ENCODE peak calls at places on chromosomes 1 and 21, in nine cellular contexts. Q is lower lobe of right lung; U is RKO; O is naive thymus-derived CD4-positive, alpha-beta T cell; V is epithelial cell of esophagus; R is fibroblast of mammary gland; W is activated CD4-positive, alpha-beta T cell treated with anti-CD3 and anti-CD28 coated beads, Interleukin-2, amount 50 U/mL, for 1 hour; Z is MM.1S; E is NCI-H1417. K is an unnamed sample.

GRCh38 chr21:29376556-29376955 is 77.8 kb downstream of the BACH1 start:
- DNase-seq in Q (peak; percentile 65), U (peak; percentile 33), O (peak; percentile 10), V (peak; percentile 32), R (peak; percentile 43), W (peak; percentile 38), Z (peak; percentile 35), E (peak; percentile 11), K (peak; percentile 17)

GRCh38 chr1:160780398-160780755 is 15.6 kb upstream of the LY9 start:
- DNase-seq in Q (no peak), U (no peak), O (no peak), V (peak; percentile 40), R (no peak), W (no peak), Z (no peak), E (no peak), K (no peak)

GRCh38 chr1:28190996-28191645 is 14.6 kb upstream of the PTAFR start:
- DNase-seq in Q (no peak), U (no peak), O (no peak), V (no peak), R (no peak), W (no peak), Z (no peak), E (no peak), K (no peak)

GRCh38 chr1:160821627-160822026 is 25.7 kb downstream of the LY9 start:
- DNase-seq in Q (no peak), U (no peak), O (no peak), V (no peak), R (no peak), W (no peak), Z (no peak), E (no peak), K (no peak)

GRCh38 chr1:87869563-87869962 is 540.9 kb downstream of the LMO4 start:
- DNase-seq in Q (no peak), U (peak; percentile 21), O (no peak), V (peak; percentile 95), R (peak; percentile 91), W (no peak), Z (no peak), E (no peak), K (no peak)

GRCh38 chr21:33199516-33200217 is 30.1 kb upstream of the IFNAR2 start:
- DNase-seq in Q (no peak), U (peak; percentile 93), O (peak; percentile 73), V (peak; percentile 93), R (peak; percentile 95), W (peak; percentile 78), Z (peak; percentile 97), E (peak; percentile 85), K (peak; percentile 82)

GRCh38 chr1:91278754-91279153 is 125.9 kb downstream of the HFM1 start:
- DNase-seq in Q (no peak), U (peak; percentile 56), O (no peak), V (peak; percentile 27), R (peak; percentile 31), W (no peak), Z (peak; percentile 27), E (no peak), K (no peak)

GRCh38 chr1:32695098-32695904 is 7.3 kb downstream of the SYNC start:
- DNase-seq in Q (peak; percentile 82), U (no peak), O (no peak), V (no peak), R (peak; percentile 69), W (no peak), Z (no peak), E (no peak), K (no peak)

GRCh38 chr1:210617306-210617705 is 288.6 kb downstream of the HHAT start:
- DNase-seq in Q (no peak), U (no peak), O (no peak), V (no peak), R (no peak), W (no peak), Z (no peak), E (no peak), K (no peak)

GRCh38 chr1:179143332-179143731 is 61.5 kb downstream of the TOR3A start:
- DNase-seq in Q (no peak), U (peak; percentile 97), O (no peak), V (peak; percentile 89), R (peak; percentile 97), W (no peak), Z (no peak), E (no peak), K (no peak)

GRCh38 chr1:5734996-5735395 is 257.2 kb downstream of the NPHP4 start:
- DNase-seq in Q (peak; percentile 29), U (no peak), O (no peak), V (no peak), R (no peak), W (no peak), Z (no peak), E (no peak), K (no peak)

GRCh38 chr1:114154963-114155322 is 1.3 kb upstream of the SYT6 start:
- DNase-seq in Q (no peak), U (no peak), O (no peak), V (peak; percentile 49), R (peak; percentile 40), W (no peak), Z (no peak), E (no peak), K (no peak)

GRCh38 chr1:168783424-168783823 is 54.4 kb upstream of the DPT start:
- DNase-seq in Q (no peak), U (no peak), O (no peak), V (no peak), R (peak; percentile 15), W (no peak), Z (no peak), E (no peak), K (no peak)

GRCh38 chr1:156748670-156749428 is 2.6 kb downstream of the HDGF start:
- DNase-seq in Q (peak; percentile 73), U (peak; percentile 55), O (no peak), V (peak; percentile 85), R (peak; percentile 66), W (no peak), Z (no peak), E (no peak), K (no peak)

GRCh38 chr1:44947774-44948311 is 38.6 kb downstream of the EIF2B3 start:
- DNase-seq in Q (no peak), U (no peak), O (no peak), V (no peak), R (no peak), W (no peak), Z (no peak), E (no peak), K (no peak)

GRCh38 chr1:12201343-12202189 is 28.3 kb upstream of the VPS13D start:
- DNase-seq in Q (no peak), U (no peak), O (no peak), V (no peak), R (no peak), W (no peak), Z (no peak), E (no peak), K (no peak)

GRCh38 chr1:97412155-97412554 is 508.7 kb downstream of the DPYD start:
- DNase-seq in Q (no peak), U (no peak), O (no peak), V (no peak), R (peak; percentile 49), W (no peak), Z (no peak), E (no peak), K (no peak)

GRCh38 chr21:37915516-37915915 is 741 bp downstream of the KCNJ6 start:
- DNase-seq in Q (no peak), U (no peak), O (no peak), V (no peak), R (no peak), W (no peak), Z (no peak), E (no peak), K (no peak)

GRCh38 chr21:15549671-15550070 is 180.1 kb upstream of the USP25 start:
- DNase-seq in Q (no peak), U (no peak), O (no peak), V (no peak), R (no peak), W (no peak), Z (no peak), E (no peak), K (no peak)

GRCh38 chr21:43989401-43989800 is 22.7 kb upstream of the TRAPPC10 start:
- DNase-seq in Q (no peak), U (no peak), O (no peak), V (no peak), R (no peak), W (no peak), Z (no peak), E (no peak), K (no peak)

GRCh38 chr1:33191731-33192275 is 10.0 kb upstream of the TRIM62 start:
- DNase-seq in Q (no peak), U (no peak), O (no peak), V (peak; percentile 73), R (no peak), W (no peak), Z (no peak), E (no peak), K (no peak)

GRCh38 chr1:112614460-112615065 is 4.4 kb downstream of the ST7L start:
- DNase-seq in Q (no peak), U (peak; percentile 70), O (no peak), V (peak; percentile 64), R (peak; percentile 68), W (no peak), Z (no peak), E (no peak), K (peak; percentile 29)

GRCh38 chr1:168081373-168082007 is 55.2 kb downstream of the GPR161 start:
- DNase-seq in Q (no peak), U (peak; percentile 26), O (no peak), V (peak; percentile 97), R (peak; percentile 97), W (no peak), Z (no peak), E (no peak), K (no peak)

GRCh38 chr1:56516539-56517252 is 62.7 kb downstream of the PLPP3 start:
- DNase-seq in Q (no peak), U (peak; percentile 3), O (no peak), V (peak; percentile 96), R (peak; percentile 72), W (no peak), Z (peak; percentile 83), E (no peak), K (no peak)

GRCh38 chr21:14259669-14260458 is 43.9 kb downstream of the RBM11 start:
- DNase-seq in Q (no peak), U (peak; percentile 60), O (no peak), V (peak; percentile 70), R (peak; percentile 56), W (no peak), Z (peak; percentile 18), E (peak; percentile 52), K (peak; percentile 12)

GRCh38 chr1:68269637-68270430 is 37.5 kb upstream of the WLS start:
- DNase-seq in Q (no peak), U (peak; percentile 47), O (no peak), V (peak; percentile 76), R (peak; percentile 32), W (no peak), Z (no peak), E (no peak), K (no peak)

GRCh38 chr1:66725885-66726665 is 26.2 kb upstream of the DYNLT5 start:
- DNase-seq in Q (no peak), U (peak; percentile 62), O (peak; percentile 37), V (peak; percentile 73), R (peak; percentile 84), W (peak; percentile 25), Z (peak; percentile 80), E (peak; percentile 92), K (peak; percentile 55)

GRCh38 chr1:228181105-228181504 is 15.5 kb downstream of the IBA57 start:
- DNase-seq in Q (no peak), U (no peak), O (no peak), V (no peak), R (no peak), W (no peak), Z (no peak), E (no peak), K (no peak)

K was measured in central memory CD4-positive, alpha-beta T cell.